ENCODE peak calls at places on chromosomes 11 and 22, in ten cellular contexts. One of them, this sample, is unnamed.

GRCh38 chr11:63908631-63909491 is 8.1 kb downstream of the RCOR2 start:
- DNase-seq in hepatic stellate cell: no peak
- DNase-seq in NCI-H345: no peak
- DNase-seq in T follicular helper cell: no peak
- DNase-seq in NCI-H2029: no peak
- DNase-seq in HCT116: no peak
- DNase-seq in kidney glomerular epithelial cell: no peak
- DNase-seq in stomach: no peak
- DNase-seq in astrocyte: no peak
- DNase-seq in Caki2: no peak
- DNase-seq in this sample: no peak

GRCh38 chr22:28883917-28884753 is 763 bp downstream of the ZNRF3 start:
- DNase-seq in hepatic stellate cell: peak; percentile 52
- DNase-seq in NCI-H345: peak; percentile 33
- DNase-seq in T follicular helper cell: peak; percentile 18
- DNase-seq in NCI-H2029: no peak
- DNase-seq in HCT116: peak; percentile 12
- DNase-seq in kidney glomerular epithelial cell: no peak
- DNase-seq in stomach: peak; percentile 43
- DNase-seq in astrocyte: no peak
- DNase-seq in Caki2: no peak
- DNase-seq in this sample: no peak

GRCh38 chr11:19779740-19780139 is 67.1 kb downstream of the NAV2 start:
- DNase-seq in hepatic stellate cell: no peak
- DNase-seq in NCI-H345: no peak
- DNase-seq in T follicular helper cell: no peak
- DNase-seq in NCI-H2029: no peak
- DNase-seq in HCT116: no peak
- DNase-seq in kidney glomerular epithelial cell: no peak
- DNase-seq in stomach: no peak
- DNase-seq in astrocyte: no peak
- DNase-seq in Caki2: no peak
- DNase-seq in this sample: no peak

GRCh38 chr11:18310800-18311340 is 11.1 kb downstream of the HPS5 start:
- DNase-seq in hepatic stellate cell: no peak
- DNase-seq in NCI-H345: no peak
- DNase-seq in T follicular helper cell: no peak
- DNase-seq in NCI-H2029: no peak
- DNase-seq in HCT116: no peak
- DNase-seq in kidney glomerular epithelial cell: no peak
- DNase-seq in stomach: no peak
- DNase-seq in astrocyte: peak; percentile 74
- DNase-seq in Caki2: no peak
- DNase-seq in this sample: no peak

GRCh38 chr11:36308577-36308976 is 12.5 kb downstream of the PRR5L start:
- DNase-seq in hepatic stellate cell: no peak
- DNase-seq in NCI-H345: no peak
- DNase-seq in T follicular helper cell: no peak
- DNase-seq in NCI-H2029: no peak
- DNase-seq in HCT116: no peak
- DNase-seq in kidney glomerular epithelial cell: peak; percentile 21
- DNase-seq in stomach: no peak
- DNase-seq in astrocyte: peak; percentile 26
- DNase-seq in Caki2: no peak
- DNase-seq in this sample: no peak

GRCh38 chr11:85923455-85923854 is 68.3 kb downstream of the CCDC83 start:
- DNase-seq in hepatic stellate cell: no peak
- DNase-seq in NCI-H345: no peak
- DNase-seq in T follicular helper cell: no peak
- DNase-seq in NCI-H2029: no peak
- DNase-seq in HCT116: no peak
- DNase-seq in kidney glomerular epithelial cell: no peak
- DNase-seq in stomach: no peak
- DNase-seq in astrocyte: no peak
- DNase-seq in Caki2: no peak
- DNase-seq in this sample: no peak

GRCh38 chr22:23077627-23078461 is 7.5 kb downstream of the GNAZ start:
- DNase-seq in hepatic stellate cell: no peak
- DNase-seq in NCI-H345: no peak
- DNase-seq in T follicular helper cell: no peak
- DNase-seq in NCI-H2029: no peak
- DNase-seq in HCT116: no peak
- DNase-seq in kidney glomerular epithelial cell: no peak
- DNase-seq in stomach: peak; percentile 66
- DNase-seq in astrocyte: no peak
- DNase-seq in Caki2: no peak
- DNase-seq in this sample: no peak

GRCh38 chr11:86742436-86742805 is 57.9 kb upstream of the PRSS23 start:
- DNase-seq in hepatic stellate cell: no peak
- DNase-seq in NCI-H345: no peak
- DNase-seq in T follicular helper cell: no peak
- DNase-seq in NCI-H2029: no peak
- DNase-seq in HCT116: no peak
- DNase-seq in kidney glomerular epithelial cell: no peak
- DNase-seq in stomach: no peak
- DNase-seq in astrocyte: no peak
- DNase-seq in Caki2: peak; percentile 12
- DNase-seq in this sample: no peak

GRCh38 chr22:40818747-40819662 is at the start of gene SLC25A17:
- DNase-seq in hepatic stellate cell: peak; percentile 95
- DNase-seq in NCI-H345: peak; percentile 86
- DNase-seq in T follicular helper cell: peak; percentile 83
- DNase-seq in NCI-H2029: peak; percentile 73
- DNase-seq in HCT116: peak; percentile 66
- DNase-seq in kidney glomerular epithelial cell: peak; percentile 77
- DNase-seq in stomach: peak; percentile 93
- DNase-seq in astrocyte: peak; percentile 59
- DNase-seq in Caki2: peak; percentile 69
- DNase-seq in this sample: peak; percentile 64

GRCh38 chr22:30947821-30948454 is 20.6 kb downstream of the MORC2 start:
- DNase-seq in hepatic stellate cell: peak; percentile 45
- DNase-seq in NCI-H345: peak; percentile 19
- DNase-seq in T follicular helper cell: no peak
- DNase-seq in NCI-H2029: no peak
- DNase-seq in HCT116: peak; percentile 16
- DNase-seq in kidney glomerular epithelial cell: peak; percentile 50
- DNase-seq in stomach: no peak
- DNase-seq in astrocyte: peak; percentile 23
- DNase-seq in Caki2: peak; percentile 20
- DNase-seq in this sample: no peak

GRCh38 chr11:72787262-72788104 is 6.4 kb downstream of the STARD10 start:
- DNase-seq in hepatic stellate cell: no peak
- DNase-seq in NCI-H345: peak; percentile 53
- DNase-seq in T follicular helper cell: no peak
- DNase-seq in NCI-H2029: peak; percentile 79
- DNase-seq in HCT116: no peak
- DNase-seq in kidney glomerular epithelial cell: no peak
- DNase-seq in stomach: no peak
- DNase-seq in astrocyte: no peak
- DNase-seq in Caki2: no peak
- DNase-seq in this sample: no peak

GRCh38 chr11:1953489-1954284 is 6.6 kb downstream of the MRPL23 start:
- DNase-seq in hepatic stellate cell: no peak
- DNase-seq in NCI-H345: no peak
- DNase-seq in T follicular helper cell: no peak
- DNase-seq in NCI-H2029: no peak
- DNase-seq in HCT116: no peak
- DNase-seq in kidney glomerular epithelial cell: no peak
- DNase-seq in stomach: no peak
- DNase-seq in astrocyte: no peak
- DNase-seq in Caki2: no peak
- DNase-seq in this sample: no peak

GRCh38 chr22:25111579-25112517 is 87.8 kb upstream of the CRYBB3 start:
- DNase-seq in hepatic stellate cell: no peak
- DNase-seq in NCI-H345: no peak
- DNase-seq in T follicular helper cell: no peak
- DNase-seq in NCI-H2029: no peak
- DNase-seq in HCT116: no peak
- DNase-seq in kidney glomerular epithelial cell: no peak
- DNase-seq in stomach: peak; percentile 87
- DNase-seq in astrocyte: no peak
- DNase-seq in Caki2: no peak
- DNase-seq in this sample: no peak

GRCh38 chr11:35412285-35412684 is 7.1 kb downstream of the SLC1A2 start:
- DNase-seq in hepatic stellate cell: peak; percentile 37
- DNase-seq in NCI-H345: no peak
- DNase-seq in T follicular helper cell: no peak
- DNase-seq in NCI-H2029: no peak
- DNase-seq in HCT116: no peak
- DNase-seq in kidney glomerular epithelial cell: no peak
- DNase-seq in stomach: no peak
- DNase-seq in astrocyte: no peak
- DNase-seq in Caki2: no peak
- DNase-seq in this sample: no peak

GRCh38 chr11:129743029-129743846 is 72.4 kb upstream of the TMEM45B start:
- DNase-seq in hepatic stellate cell: no peak
- DNase-seq in NCI-H345: no peak
- DNase-seq in T follicular helper cell: no peak
- DNase-seq in NCI-H2029: no peak
- DNase-seq in HCT116: no peak
- DNase-seq in kidney glomerular epithelial cell: no peak
- DNase-seq in stomach: peak; percentile 22
- DNase-seq in astrocyte: no peak
- DNase-seq in Caki2: no peak
- DNase-seq in this sample: peak; percentile 13

GRCh38 chr11:65017927-65018326 is 4.0 kb downstream of the ARL2 start:
- DNase-seq in hepatic stellate cell: no peak
- DNase-seq in NCI-H345: no peak
- DNase-seq in T follicular helper cell: no peak
- DNase-seq in NCI-H2029: no peak
- DNase-seq in HCT116: no peak
- DNase-seq in kidney glomerular epithelial cell: no peak
- DNase-seq in stomach: no peak
- DNase-seq in astrocyte: no peak
- DNase-seq in Caki2: no peak
- DNase-seq in this sample: no peak

GRCh38 chr22:49969751-49970527 is 9.4 kb downstream of the PIM3 start:
- DNase-seq in hepatic stellate cell: no peak
- DNase-seq in NCI-H345: no peak
- DNase-seq in T follicular helper cell: no peak
- DNase-seq in NCI-H2029: no peak
- DNase-seq in HCT116: no peak
- DNase-seq in kidney glomerular epithelial cell: no peak
- DNase-seq in stomach: peak; percentile 26
- DNase-seq in astrocyte: no peak
- DNase-seq in Caki2: no peak
- DNase-seq in this sample: no peak

GRCh38 chr22:50201191-50202129 is 649 bp downstream of the SELENOO start:
- DNase-seq in hepatic stellate cell: peak; percentile 49
- DNase-seq in NCI-H345: no peak
- DNase-seq in T follicular helper cell: no peak
- DNase-seq in NCI-H2029: no peak
- DNase-seq in HCT116: no peak
- DNase-seq in kidney glomerular epithelial cell: no peak
- DNase-seq in stomach: peak; percentile 62
- DNase-seq in astrocyte: no peak
- DNase-seq in Caki2: no peak
- DNase-seq in this sample: no peak

GRCh38 chr11:1077033-1077416 is 2.4 kb downstream of the MUC2 start:
- DNase-seq in hepatic stellate cell: no peak
- DNase-seq in NCI-H345: no peak
- DNase-seq in T follicular helper cell: no peak
- DNase-seq in NCI-H2029: no peak
- DNase-seq in HCT116: no peak
- DNase-seq in kidney glomerular epithelial cell: no peak
- DNase-seq in stomach: no peak
- DNase-seq in astrocyte: no peak
- DNase-seq in Caki2: no peak
- DNase-seq in this sample: no peak

GRCh38 chr22:45964926-45965564 is 11.9 kb downstream of the WNT7B start:
- DNase-seq in hepatic stellate cell: no peak
- DNase-seq in NCI-H345: no peak
- DNase-seq in T follicular helper cell: no peak
- DNase-seq in NCI-H2029: no peak
- DNase-seq in HCT116: no peak
- DNase-seq in kidney glomerular epithelial cell: no peak
- DNase-seq in stomach: no peak
- DNase-seq in astrocyte: no peak
- DNase-seq in Caki2: no peak
- DNase-seq in this sample: no peak

GRCh38 chr22:44037519-44038370 is 13.6 kb downstream of the PARVB start:
- DNase-seq in hepatic stellate cell: peak; percentile 93
- DNase-seq in NCI-H345: no peak
- DNase-seq in T follicular helper cell: no peak
- DNase-seq in NCI-H2029: peak; percentile 66
- DNase-seq in HCT116: peak; percentile 69
- DNase-seq in kidney glomerular epithelial cell: peak; percentile 86
- DNase-seq in stomach: no peak
- DNase-seq in astrocyte: peak; percentile 93
- DNase-seq in Caki2: peak; percentile 72
- DNase-seq in this sample: no peak

GRCh38 chr22:38941488-38941987 is 15.9 kb upstream of the APOBEC3A start:
- DNase-seq in hepatic stellate cell: no peak
- DNase-seq in NCI-H345: no peak
- DNase-seq in T follicular helper cell: no peak
- DNase-seq in NCI-H2029: no peak
- DNase-seq in HCT116: no peak
- DNase-seq in kidney glomerular epithelial cell: no peak
- DNase-seq in stomach: peak; percentile 25
- DNase-seq in astrocyte: no peak
- DNase-seq in Caki2: no peak
- DNase-seq in this sample: no peak

GRCh38 chr11:126102436-126102894 is 39.8 kb upstream of the CDON start:
- DNase-seq in hepatic stellate cell: no peak
- DNase-seq in NCI-H345: no peak
- DNase-seq in T follicular helper cell: no peak
- DNase-seq in NCI-H2029: peak; percentile 72
- DNase-seq in HCT116: no peak
- DNase-seq in kidney glomerular epithelial cell: no peak
- DNase-seq in stomach: peak; percentile 78
- DNase-seq in astrocyte: peak; percentile 57
- DNase-seq in Caki2: no peak
- DNase-seq in this sample: no peak

GRCh38 chr22:37254206-37254866 is 10.3 kb upstream of the RAC2 start:
- DNase-seq in hepatic stellate cell: no peak
- DNase-seq in NCI-H345: no peak
- DNase-seq in T follicular helper cell: no peak
- DNase-seq in NCI-H2029: no peak
- DNase-seq in HCT116: no peak
- DNase-seq in kidney glomerular epithelial cell: peak; percentile 71
- DNase-seq in stomach: no peak
- DNase-seq in astrocyte: peak; percentile 75
- DNase-seq in Caki2: peak; percentile 37
- DNase-seq in this sample: no peak

GRCh38 chr11:95242202-95242989 is 11.4 kb upstream of the SESN3 start:
- DNase-seq in hepatic stellate cell: no peak
- DNase-seq in NCI-H345: no peak
- DNase-seq in T follicular helper cell: no peak
- DNase-seq in NCI-H2029: no peak
- DNase-seq in HCT116: no peak
- DNase-seq in kidney glomerular epithelial cell: peak; percentile 20
- DNase-seq in stomach: no peak
- DNase-seq in astrocyte: no peak
- DNase-seq in Caki2: no peak
- DNase-seq in this sample: no peak

GRCh38 chr22:48898524-48899377 is 928.9 kb downstream of the BRD1 start:
- DNase-seq in hepatic stellate cell: no peak
- DNase-seq in NCI-H345: no peak
- DNase-seq in T follicular helper cell: no peak
- DNase-seq in NCI-H2029: no peak
- DNase-seq in HCT116: no peak
- DNase-seq in kidney glomerular epithelial cell: no peak
- DNase-seq in stomach: peak; percentile 22
- DNase-seq in astrocyte: no peak
- DNase-seq in Caki2: no peak
- DNase-seq in this sample: no peak

GRCh38 chr11:64337538-64338249 is 2.3 kb upstream of the CCDC88B start:
- DNase-seq in hepatic stellate cell: no peak
- DNase-seq in NCI-H345: no peak
- DNase-seq in T follicular helper cell: no peak
- DNase-seq in NCI-H2029: no peak
- DNase-seq in HCT116: no peak
- DNase-seq in kidney glomerular epithelial cell: no peak
- DNase-seq in stomach: no peak
- DNase-seq in astrocyte: no peak
- DNase-seq in Caki2: no peak
- DNase-seq in this sample: no peak

GRCh38 chr22:40463727-40464126 is 93.3 kb downstream of the SGSM3 start:
- DNase-seq in hepatic stellate cell: no peak
- DNase-seq in NCI-H345: no peak
- DNase-seq in T follicular helper cell: peak; percentile 7
- DNase-seq in NCI-H2029: no peak
- DNase-seq in HCT116: no peak
- DNase-seq in kidney glomerular epithelial cell: no peak
- DNase-seq in stomach: no peak
- DNase-seq in astrocyte: no peak
- DNase-seq in Caki2: no peak
- DNase-seq in this sample: no peak

This sample was measured in NT2/D1.